ENCODE peak calls at places on chromosome 22, in seven cellular contexts. One of them, this sample, is unnamed.
A peak's percentile ranks its signal among the peaks of the same experiment; 100 is the strongest.

GRCh38 chr22:50443202-50443601 is 31.6 kb downstream of the SBF1 start:
- DNase-seq in cardiac fibroblast: no peak
- DNase-seq in ELF-1: no peak
- DNase-seq in foreskin fibroblast: peak; percentile 22
- DNase-seq in smooth muscle cell of the brain vasculature: no peak
- DNase-seq in activated CD4-positive, alpha-beta memory T cell treated with anti-CD3 and anti-CD28 coated beads for 36 hours: no peak
- DNase-seq in T-helper 1 cell: no peak
- DNase-seq in this sample: no peak

GRCh38 chr22:25774575-25775026 is 32.6 kb downstream of the MYO18B start:
- DNase-seq in cardiac fibroblast: no peak
- DNase-seq in ELF-1: peak; percentile 58
- DNase-seq in foreskin fibroblast: no peak
- DNase-seq in smooth muscle cell of the brain vasculature: no peak
- DNase-seq in activated CD4-positive, alpha-beta memory T cell treated with anti-CD3 and anti-CD28 coated beads for 36 hours: no peak
- DNase-seq in T-helper 1 cell: no peak
- DNase-seq in this sample: no peak

GRCh38 chr22:24465566-24465965 is 29.6 kb upstream of the UPB1 start:
- DNase-seq in cardiac fibroblast: peak; percentile 56
- DNase-seq in ELF-1: no peak
- DNase-seq in foreskin fibroblast: peak; percentile 65
- DNase-seq in smooth muscle cell of the brain vasculature: no peak
- DNase-seq in activated CD4-positive, alpha-beta memory T cell treated with anti-CD3 and anti-CD28 coated beads for 36 hours: no peak
- DNase-seq in T-helper 1 cell: no peak
- DNase-seq in this sample: peak; percentile 77

GRCh38 chr22:39309881-39310714 is 9.3 kb downstream of the RPL3 start:
- DNase-seq in cardiac fibroblast: peak; percentile 82
- DNase-seq in ELF-1: peak; percentile 63
- DNase-seq in foreskin fibroblast: peak; percentile 82
- DNase-seq in smooth muscle cell of the brain vasculature: no peak
- DNase-seq in activated CD4-positive, alpha-beta memory T cell treated with anti-CD3 and anti-CD28 coated beads for 36 hours: no peak
- DNase-seq in T-helper 1 cell: no peak
- DNase-seq in this sample: peak; percentile 30

GRCh38 chr22:27809226-27809625 is 7.7 kb upstream of the MN1 start:
- DNase-seq in cardiac fibroblast: no peak
- DNase-seq in ELF-1: peak; percentile 30
- DNase-seq in foreskin fibroblast: no peak
- DNase-seq in smooth muscle cell of the brain vasculature: no peak
- DNase-seq in activated CD4-positive, alpha-beta memory T cell treated with anti-CD3 and anti-CD28 coated beads for 36 hours: no peak
- DNase-seq in T-helper 1 cell: no peak
- DNase-seq in this sample: no peak

GRCh38 chr22:45994516-45995404 is 17.8 kb upstream of the WNT7B start:
- DNase-seq in cardiac fibroblast: peak; percentile 68
- DNase-seq in ELF-1: peak; percentile 81
- DNase-seq in foreskin fibroblast: peak; percentile 84
- DNase-seq in smooth muscle cell of the brain vasculature: no peak
- DNase-seq in activated CD4-positive, alpha-beta memory T cell treated with anti-CD3 and anti-CD28 coated beads for 36 hours: peak; percentile 85
- DNase-seq in T-helper 1 cell: peak; percentile 67
- DNase-seq in this sample: peak; percentile 53

GRCh38 chr22:39130892-39131855 is 21.3 kb downstream of the CBX7 start:
- DNase-seq in cardiac fibroblast: peak; percentile 19
- DNase-seq in ELF-1: peak; percentile 53
- DNase-seq in foreskin fibroblast: peak; percentile 26
- DNase-seq in smooth muscle cell of the brain vasculature: no peak
- DNase-seq in activated CD4-positive, alpha-beta memory T cell treated with anti-CD3 and anti-CD28 coated beads for 36 hours: no peak
- DNase-seq in T-helper 1 cell: no peak
- DNase-seq in this sample: no peak

GRCh38 chr22:29517215-29517908 is 36.2 kb downstream of the THOC5 start:
- DNase-seq in cardiac fibroblast: no peak
- DNase-seq in ELF-1: no peak
- DNase-seq in foreskin fibroblast: no peak
- DNase-seq in smooth muscle cell of the brain vasculature: no peak
- DNase-seq in activated CD4-positive, alpha-beta memory T cell treated with anti-CD3 and anti-CD28 coated beads for 36 hours: no peak
- DNase-seq in T-helper 1 cell: no peak
- DNase-seq in this sample: no peak

GRCh38 chr22:22465782-22466181 is 42.8 kb downstream of the ZNF280B start:
- DNase-seq in cardiac fibroblast: peak; percentile 22
- DNase-seq in ELF-1: no peak
- DNase-seq in foreskin fibroblast: peak; percentile 12
- DNase-seq in smooth muscle cell of the brain vasculature: no peak
- DNase-seq in activated CD4-positive, alpha-beta memory T cell treated with anti-CD3 and anti-CD28 coated beads for 36 hours: no peak
- DNase-seq in T-helper 1 cell: no peak
- DNase-seq in this sample: no peak

GRCh38 chr22:31082606-31083376 is 1.7 kb downstream of the SMTN start:
- DNase-seq in cardiac fibroblast: peak; percentile 84
- DNase-seq in ELF-1: peak; percentile 76
- DNase-seq in foreskin fibroblast: peak; percentile 87
- DNase-seq in smooth muscle cell of the brain vasculature: no peak
- DNase-seq in activated CD4-positive, alpha-beta memory T cell treated with anti-CD3 and anti-CD28 coated beads for 36 hours: peak; percentile 77
- DNase-seq in T-helper 1 cell: no peak
- DNase-seq in this sample: peak; percentile 31

GRCh38 chr22:23903328-23903971 is 9.3 kb downstream of the MIF start:
- DNase-seq in cardiac fibroblast: no peak
- DNase-seq in ELF-1: no peak
- DNase-seq in foreskin fibroblast: peak; percentile 31
- DNase-seq in smooth muscle cell of the brain vasculature: no peak
- DNase-seq in activated CD4-positive, alpha-beta memory T cell treated with anti-CD3 and anti-CD28 coated beads for 36 hours: no peak
- DNase-seq in T-helper 1 cell: no peak
- DNase-seq in this sample: no peak

GRCh38 chr22:23695141-23695540 is 4.3 kb downstream of the RGL4 start:
- DNase-seq in cardiac fibroblast: no peak
- DNase-seq in ELF-1: no peak
- DNase-seq in foreskin fibroblast: no peak
- DNase-seq in smooth muscle cell of the brain vasculature: no peak
- DNase-seq in activated CD4-positive, alpha-beta memory T cell treated with anti-CD3 and anti-CD28 coated beads for 36 hours: no peak
- DNase-seq in T-helper 1 cell: no peak
- DNase-seq in this sample: no peak

GRCh38 chr22:24076091-24076867 is 65.2 kb downstream of the CABIN1 start:
- DNase-seq in cardiac fibroblast: peak; percentile 30
- DNase-seq in ELF-1: no peak
- DNase-seq in foreskin fibroblast: peak; percentile 42
- DNase-seq in smooth muscle cell of the brain vasculature: no peak
- DNase-seq in activated CD4-positive, alpha-beta memory T cell treated with anti-CD3 and anti-CD28 coated beads for 36 hours: no peak
- DNase-seq in T-helper 1 cell: no peak
- DNase-seq in this sample: no peak

GRCh38 chr22:43225609-43226008 is 38.7 kb upstream of the TTLL12 start:
- DNase-seq in cardiac fibroblast: no peak
- DNase-seq in ELF-1: no peak
- DNase-seq in foreskin fibroblast: peak; percentile 34
- DNase-seq in smooth muscle cell of the brain vasculature: no peak
- DNase-seq in activated CD4-positive, alpha-beta memory T cell treated with anti-CD3 and anti-CD28 coated beads for 36 hours: no peak
- DNase-seq in T-helper 1 cell: no peak
- DNase-seq in this sample: no peak

GRCh38 chr22:20756846-20757245 is 17.1 kb upstream of the SERPIND1 start:
- DNase-seq in cardiac fibroblast: no peak
- DNase-seq in ELF-1: no peak
- DNase-seq in foreskin fibroblast: no peak
- DNase-seq in smooth muscle cell of the brain vasculature: no peak
- DNase-seq in activated CD4-positive, alpha-beta memory T cell treated with anti-CD3 and anti-CD28 coated beads for 36 hours: no peak
- DNase-seq in T-helper 1 cell: no peak
- DNase-seq in this sample: no peak

GRCh38 chr22:22983816-22984215 is 86.5 kb upstream of the GNAZ start:
- DNase-seq in cardiac fibroblast: no peak
- DNase-seq in ELF-1: no peak
- DNase-seq in foreskin fibroblast: no peak
- DNase-seq in smooth muscle cell of the brain vasculature: no peak
- DNase-seq in activated CD4-positive, alpha-beta memory T cell treated with anti-CD3 and anti-CD28 coated beads for 36 hours: no peak
- DNase-seq in T-helper 1 cell: no peak
- DNase-seq in this sample: no peak

GRCh38 chr22:20514658-20515406 is 7.4 kb downstream of the MED15 start:
- DNase-seq in cardiac fibroblast: peak; percentile 93
- DNase-seq in ELF-1: no peak
- DNase-seq in foreskin fibroblast: peak; percentile 93
- DNase-seq in smooth muscle cell of the brain vasculature: no peak
- DNase-seq in activated CD4-positive, alpha-beta memory T cell treated with anti-CD3 and anti-CD28 coated beads for 36 hours: peak; percentile 29
- DNase-seq in T-helper 1 cell: no peak
- DNase-seq in this sample: peak; percentile 60

GRCh38 chr22:37245740-37246139 is 1.7 kb upstream of the RAC2 start:
- DNase-seq in cardiac fibroblast: no peak
- DNase-seq in ELF-1: no peak
- DNase-seq in foreskin fibroblast: peak; percentile 41
- DNase-seq in smooth muscle cell of the brain vasculature: no peak
- DNase-seq in activated CD4-positive, alpha-beta memory T cell treated with anti-CD3 and anti-CD28 coated beads for 36 hours: no peak
- DNase-seq in T-helper 1 cell: no peak
- DNase-seq in this sample: no peak

GRCh38 chr22:24728790-24729637 is 45.5 kb downstream of the PIWIL3 start:
- DNase-seq in cardiac fibroblast: peak; percentile 78
- DNase-seq in ELF-1: peak; percentile 55
- DNase-seq in foreskin fibroblast: peak; percentile 19
- DNase-seq in smooth muscle cell of the brain vasculature: no peak
- DNase-seq in activated CD4-positive, alpha-beta memory T cell treated with anti-CD3 and anti-CD28 coated beads for 36 hours: no peak
- DNase-seq in T-helper 1 cell: no peak
- DNase-seq in this sample: no peak

GRCh38 chr22:28938286-28938833 is 55.0 kb downstream of the ZNRF3 start:
- DNase-seq in cardiac fibroblast: no peak
- DNase-seq in ELF-1: no peak
- DNase-seq in foreskin fibroblast: no peak
- DNase-seq in smooth muscle cell of the brain vasculature: no peak
- DNase-seq in activated CD4-positive, alpha-beta memory T cell treated with anti-CD3 and anti-CD28 coated beads for 36 hours: no peak
- DNase-seq in T-helper 1 cell: no peak
- DNase-seq in this sample: no peak

GRCh38 chr22:41913842-41914534 is 886 bp downstream of the SHISA8 start:
- DNase-seq in cardiac fibroblast: no peak
- DNase-seq in ELF-1: no peak
- DNase-seq in foreskin fibroblast: no peak
- DNase-seq in smooth muscle cell of the brain vasculature: no peak
- DNase-seq in activated CD4-positive, alpha-beta memory T cell treated with anti-CD3 and anti-CD28 coated beads for 36 hours: no peak
- DNase-seq in T-helper 1 cell: no peak
- DNase-seq in this sample: no peak

GRCh38 chr22:36454916-36455570 is 26.4 kb downstream of the TXN2 start:
- DNase-seq in cardiac fibroblast: peak; percentile 82
- DNase-seq in ELF-1: peak; percentile 98
- DNase-seq in foreskin fibroblast: peak; percentile 93
- DNase-seq in smooth muscle cell of the brain vasculature: no peak
- DNase-seq in activated CD4-positive, alpha-beta memory T cell treated with anti-CD3 and anti-CD28 coated beads for 36 hours: peak; percentile 97
- DNase-seq in T-helper 1 cell: peak; percentile 95
- DNase-seq in this sample: peak; percentile 76